ENCODE peak calls at places on chromosomes 12 and 14, in four cellular contexts. One of them, this sample, is unnamed.

GRCh38 chr14:25237845-25238244 is 187.9 kb upstream of the STXBP6 start:
- DNase-seq in CD8-positive, alpha-beta T cell: no peak
- DNase-seq in NCI-H187 treated with DMSO at 0.1 percent for 48 hours: no peak
- DNase-seq in iris pigment epithelial cell: no peak
- DNase-seq in this sample: no peak

GRCh38 chr14:22536853-22537338 is 52.1 kb downstream of the DAD1 start:
- DNase-seq in CD8-positive, alpha-beta T cell: peak
- DNase-seq in NCI-H187 treated with DMSO at 0.1 percent for 48 hours: no peak
- DNase-seq in iris pigment epithelial cell: peak
- DNase-seq in this sample: peak

GRCh38 chr12:84911331-84912190 is 1.0 kb downstream of the SLC6A15 start:
- DNase-seq in CD8-positive, alpha-beta T cell: no peak
- DNase-seq in NCI-H187 treated with DMSO at 0.1 percent for 48 hours: peak
- DNase-seq in iris pigment epithelial cell: peak
- DNase-seq in this sample: peak

GRCh38 chr14:74522740-74523139 is 29.2 kb downstream of the ISCA2 start:
- DNase-seq in CD8-positive, alpha-beta T cell: no peak
- DNase-seq in NCI-H187 treated with DMSO at 0.1 percent for 48 hours: no peak
- DNase-seq in iris pigment epithelial cell: no peak
- DNase-seq in this sample: no peak

GRCh38 chr12:69350777-69351176 is 2.6 kb downstream of the LYZ start:
- DNase-seq in CD8-positive, alpha-beta T cell: no peak
- DNase-seq in NCI-H187 treated with DMSO at 0.1 percent for 48 hours: no peak
- DNase-seq in iris pigment epithelial cell: no peak
- DNase-seq in this sample: no peak

GRCh38 chr12:57380300-57380699 is 50.5 kb downstream of the R3HDM2 start:
- DNase-seq in CD8-positive, alpha-beta T cell: no peak
- DNase-seq in NCI-H187 treated with DMSO at 0.1 percent for 48 hours: no peak
- DNase-seq in iris pigment epithelial cell: no peak
- DNase-seq in this sample: no peak

GRCh38 chr12:6646276-6647082 is 753 bp downstream of the ACRBP start:
- DNase-seq in CD8-positive, alpha-beta T cell: no peak
- DNase-seq in NCI-H187 treated with DMSO at 0.1 percent for 48 hours: no peak
- DNase-seq in iris pigment epithelial cell: no peak
- DNase-seq in this sample: no peak

GRCh38 chr12:80576641-80577418 is 130.6 kb upstream of the MYF6 start:
- DNase-seq in CD8-positive, alpha-beta T cell: no peak
- DNase-seq in NCI-H187 treated with DMSO at 0.1 percent for 48 hours: no peak
- DNase-seq in iris pigment epithelial cell: peak
- DNase-seq in this sample: peak

GRCh38 chr14:57025456-57025855 is 215.2 kb upstream of the OTX2 start:
- DNase-seq in CD8-positive, alpha-beta T cell: no peak
- DNase-seq in NCI-H187 treated with DMSO at 0.1 percent for 48 hours: no peak
- DNase-seq in iris pigment epithelial cell: no peak
- DNase-seq in this sample: no peak

GRCh38 chr14:64646103-64646502 is 58.1 kb upstream of the PLEKHG3 start:
- DNase-seq in CD8-positive, alpha-beta T cell: no peak
- DNase-seq in NCI-H187 treated with DMSO at 0.1 percent for 48 hours: no peak
- DNase-seq in iris pigment epithelial cell: peak
- DNase-seq in this sample: no peak

GRCh38 chr12:76547526-76547925 is 12.0 kb downstream of the OSBPL8 start:
- DNase-seq in CD8-positive, alpha-beta T cell: no peak
- DNase-seq in NCI-H187 treated with DMSO at 0.1 percent for 48 hours: no peak
- DNase-seq in iris pigment epithelial cell: no peak
- DNase-seq in this sample: no peak

GRCh38 chr12:113302925-113303640 is 31.8 kb downstream of the SLC8B1 start:
- DNase-seq in CD8-positive, alpha-beta T cell: no peak
- DNase-seq in NCI-H187 treated with DMSO at 0.1 percent for 48 hours: no peak
- DNase-seq in iris pigment epithelial cell: no peak
- DNase-seq in this sample: no peak

GRCh38 chr14:99118046-99118721 is 153.8 kb downstream of the BCL11B start:
- DNase-seq in CD8-positive, alpha-beta T cell: no peak
- DNase-seq in NCI-H187 treated with DMSO at 0.1 percent for 48 hours: no peak
- DNase-seq in iris pigment epithelial cell: no peak
- DNase-seq in this sample: no peak

GRCh38 chr14:29216316-29216715 is 449.7 kb downstream of the FOXG1 start:
- DNase-seq in CD8-positive, alpha-beta T cell: no peak
- DNase-seq in NCI-H187 treated with DMSO at 0.1 percent for 48 hours: peak
- DNase-seq in iris pigment epithelial cell: no peak
- DNase-seq in this sample: no peak

GRCh38 chr12:78398750-78399149 is 465.8 kb upstream of the SYT1 start:
- DNase-seq in CD8-positive, alpha-beta T cell: no peak
- DNase-seq in NCI-H187 treated with DMSO at 0.1 percent for 48 hours: no peak
- DNase-seq in iris pigment epithelial cell: no peak
- DNase-seq in this sample: no peak

GRCh38 chr14:101774006-101774755 is 12.7 kb downstream of the PPP2R5C start:
- DNase-seq in CD8-positive, alpha-beta T cell: no peak
- DNase-seq in NCI-H187 treated with DMSO at 0.1 percent for 48 hours: no peak
- DNase-seq in iris pigment epithelial cell: no peak
- DNase-seq in this sample: no peak

GRCh38 chr14:105859717-105860614 is 333.6 kb downstream of the TMEM121 start:
- DNase-seq in CD8-positive, alpha-beta T cell: peak
- DNase-seq in NCI-H187 treated with DMSO at 0.1 percent for 48 hours: no peak
- DNase-seq in iris pigment epithelial cell: no peak
- DNase-seq in this sample: no peak

GRCh38 chr12:123388218-123388947 is 4.5 kb downstream of the KMT5A start:
- DNase-seq in CD8-positive, alpha-beta T cell: peak
- DNase-seq in NCI-H187 treated with DMSO at 0.1 percent for 48 hours: no peak
- DNase-seq in iris pigment epithelial cell: peak
- DNase-seq in this sample: peak

GRCh38 chr12:29552324-29552927 is 54.9 kb upstream of the OVCH1 start:
- DNase-seq in CD8-positive, alpha-beta T cell: peak
- DNase-seq in NCI-H187 treated with DMSO at 0.1 percent for 48 hours: peak
- DNase-seq in iris pigment epithelial cell: peak
- DNase-seq in this sample: peak

GRCh38 chr14:97491697-97492096 is 694.5 kb downstream of the VRK1 start:
- DNase-seq in CD8-positive, alpha-beta T cell: no peak
- DNase-seq in NCI-H187 treated with DMSO at 0.1 percent for 48 hours: no peak
- DNase-seq in iris pigment epithelial cell: no peak
- DNase-seq in this sample: no peak

This sample was measured in NCI-H226.